ENCODE peak calls at places on chromosome 11, in four cellular contexts. Z is H9, D is IMR-90, L is mesendoderm. A is an unnamed sample.

GRCh38 chr11:13354335-13354734 is 76.7 kb downstream of the BMAL1 start:
- DNase-seq in Z (peak), D (peak), L (peak), A (no peak)

GRCh38 chr11:108751444-108751843 is 86.6 kb downstream of the DDX10 start:
- DNase-seq in Z (no peak), D (no peak), L (no peak), A (no peak)

GRCh38 chr11:995752-996420 is 40.6 kb downstream of the MUC6 start:
- DNase-seq in Z (no peak), D (no peak), L (no peak), A (no peak)

GRCh38 chr11:103789957-103790356 is 246.5 kb upstream of the DDI1 start:
- DNase-seq in Z (no peak), D (no peak), L (no peak), A (no peak)

GRCh38 chr11:69867076-69868002 is 48.1 kb upstream of the FGF3 start:
- DNase-seq in Z (peak), D (peak), L (no peak), A (no peak)

GRCh38 chr11:70699294-70700221 is 301.2 kb downstream of the CTTN start:
- DNase-seq in Z (peak), D (no peak), L (peak), A (no peak)

GRCh38 chr11:1889941-1890855 is 1.5 kb downstream of the PRR33 start:
- DNase-seq in Z (no peak), D (no peak), L (no peak), A (no peak)

GRCh38 chr11:67345949-67346819 is 7.2 kb downstream of the POLD4 start:
- DNase-seq in Z (no peak), D (peak), L (peak), A (no peak)

GRCh38 chr11:1559103-1559951 is 12.7 kb downstream of the DUSP8 start:
- DNase-seq in Z (peak), D (peak), L (peak), A (no peak)

GRCh38 chr11:59088164-59088563 is 2.1 kb downstream of the GLYATL1B start:
- DNase-seq in Z (no peak), D (no peak), L (no peak), A (no peak)

GRCh38 chr11:93487032-93487483 is 56.1 kb downstream of the SMCO4 start:
- DNase-seq in Z (no peak), D (no peak), L (no peak), A (no peak)

GRCh38 chr11:112652786-112653390 is 308.3 kb upstream of the NCAM1 start:
- DNase-seq in Z (no peak), D (peak), L (no peak), A (no peak)

GRCh38 chr11:34427171-34427805 is 11.4 kb upstream of the CAT start:
- DNase-seq in Z (no peak), D (peak), L (peak), A (no peak)

GRCh38 chr11:251550-251949 is 14.8 kb downstream of the PSMD13 start:
- DNase-seq in Z (no peak), D (no peak), L (no peak), A (no peak)

GRCh38 chr11:57358543-57358961 is 20.4 kb downstream of the P2RX3 start:
- DNase-seq in Z (no peak), D (peak), L (no peak), A (no peak)

GRCh38 chr11:620935-621814 is 3.6 kb downstream of the CDHR5 start:
- DNase-seq in Z (no peak), D (no peak), L (no peak), A (no peak)

GRCh38 chr11:69166186-69167115 is 10.7 kb downstream of the SMIM38 start:
- DNase-seq in Z (peak), D (peak), L (peak), A (peak)

GRCh38 chr11:44067266-44067665 is 1.2 kb downstream of the ACCS start:
- DNase-seq in Z (no peak), D (no peak), L (no peak), A (no peak)

GRCh38 chr11:28476053-28476452 is 367.9 kb downstream of the METTL15 start:
- DNase-seq in Z (no peak), D (no peak), L (no peak), A (no peak)

GRCh38 chr11:72519220-72519881 is 85.0 kb upstream of the CLPB start:
- DNase-seq in Z (no peak), D (peak), L (no peak), A (no peak)

GRCh38 chr11:13051257-13051656 is 42.1 kb downstream of the RASSF10 start:
- DNase-seq in Z (no peak), D (no peak), L (peak), A (no peak)

GRCh38 chr11:11524436-11525038 is 97.3 kb downstream of the GALNT18 start:
- DNase-seq in Z (no peak), D (peak), L (no peak), A (no peak)

GRCh38 chr11:76086713-76087635 is 119.3 kb downstream of the WNT11 start:
- DNase-seq in Z (no peak), D (peak), L (no peak), A (no peak)

GRCh38 chr11:134560066-134560465 is 148.0 kb upstream of the B3GAT1 start:
- DNase-seq in Z (no peak), D (no peak), L (no peak), A (no peak)

GRCh38 chr11:111303476-111303875 is 5.1 kb downstream of the POU2AF3 start:
- DNase-seq in Z (no peak), D (no peak), L (no peak), A (no peak)

GRCh38 chr11:35812850-35813249 is 131.0 kb upstream of the LDLRAD3 start:
- DNase-seq in Z (no peak), D (no peak), L (no peak), A (no peak)

GRCh38 chr11:29025001-29025400 is 916.8 kb downstream of the METTL15 start:
- DNase-seq in Z (no peak), D (peak), L (no peak), A (no peak)

GRCh38 chr11:11296434-11296833 is 56.6 kb downstream of the CSNK2A3 start:
- DNase-seq in Z (no peak), D (no peak), L (peak), A (no peak)

GRCh38 chr11:75925785-75926164 is 110.8 kb downstream of the UVRAG start:
- DNase-seq in Z (no peak), D (peak), L (no peak), A (no peak)

GRCh38 chr11:20102393-20102792 is 57.9 kb downstream of the DBX1 start:
- DNase-seq in Z (no peak), D (no peak), L (no peak), A (no peak)
- H4K5ac ChIP-seq in Z (no peak), D (no peak), L (no peak), A (no peak)

DNA sequence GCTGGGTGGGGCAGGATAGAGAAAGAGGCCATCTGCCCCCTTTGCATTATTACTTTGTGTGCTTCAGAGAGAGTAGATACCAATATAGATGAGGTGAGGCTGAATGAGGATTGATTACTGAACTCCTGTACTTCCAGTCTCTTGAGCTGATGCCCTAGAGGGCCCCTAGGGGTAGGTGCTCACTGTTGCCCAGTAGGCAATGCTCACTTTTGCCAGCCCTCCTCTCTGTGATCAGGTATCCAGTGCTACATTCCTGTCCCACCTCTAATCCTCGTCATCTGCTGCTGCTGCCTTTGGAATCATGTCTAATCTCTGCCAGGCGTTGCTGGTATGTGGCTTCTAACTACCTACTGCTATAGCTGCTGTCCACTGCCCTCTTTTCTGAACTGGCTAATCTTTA is 57.2 kb downstream of the CCDC83 start:
- DNase-seq in Z (no peak), D (no peak), L (no peak), A (no peak)
- H4K5ac ChIP-seq in Z (no peak), D (no peak), L (no peak), A (no peak)

GRCh38 chr11:128448487-128448886 is 138.9 kb downstream of the ETS1 start:
- DNase-seq in Z (peak), D (peak), L (peak), A (no peak)

GRCh38 chr11:128451651-128452470 is 135.5 kb downstream of the ETS1 start:
- DNase-seq in Z (peak), D (peak), L (no peak), A (no peak)

GRCh38 chr11:128450882-128451647 is 136.3 kb downstream of the ETS1 start:
- DNase-seq in Z (no peak), D (no peak), L (no peak), A (no peak)

GRCh38 chr11:128447233-128447632 is 140.1 kb downstream of the ETS1 start:
- DNase-seq in Z (no peak), D (no peak), L (no peak), A (no peak)

GRCh38 chr11:128448981-128449713 is 138.2 kb downstream of the ETS1 start:
- DNase-seq in Z (no peak), D (no peak), L (no peak), A (no peak)
- H4K5ac ChIP-seq in Z (no peak), D (no peak), L (no peak), A (no peak)

DNA sequence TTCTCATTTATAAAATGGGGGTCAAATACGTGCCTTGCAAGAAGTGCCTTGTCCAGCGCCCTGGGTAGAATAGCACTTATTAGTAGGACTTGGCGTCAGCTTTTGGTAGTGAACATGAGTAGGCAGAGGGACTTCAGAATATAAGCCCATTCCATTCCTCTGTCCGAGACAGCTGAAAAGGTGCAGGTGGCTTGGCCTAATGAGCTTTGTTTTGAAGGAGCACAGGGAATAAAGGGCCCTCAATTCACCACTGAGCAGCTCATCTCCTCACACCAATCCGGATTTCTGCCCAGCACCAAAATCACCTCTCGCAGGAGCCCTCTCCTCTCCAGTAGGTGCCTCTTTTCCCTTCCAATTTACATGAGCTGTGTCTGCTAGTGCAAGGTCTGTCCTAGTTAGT is 91.2 kb downstream of the DSCAML1 start:
- DNase-seq in Z (no peak), D (no peak), L (no peak), A (no peak)
- H4K5ac ChIP-seq in Z (no peak), D (no peak), L (no peak), A (no peak)

DNA sequence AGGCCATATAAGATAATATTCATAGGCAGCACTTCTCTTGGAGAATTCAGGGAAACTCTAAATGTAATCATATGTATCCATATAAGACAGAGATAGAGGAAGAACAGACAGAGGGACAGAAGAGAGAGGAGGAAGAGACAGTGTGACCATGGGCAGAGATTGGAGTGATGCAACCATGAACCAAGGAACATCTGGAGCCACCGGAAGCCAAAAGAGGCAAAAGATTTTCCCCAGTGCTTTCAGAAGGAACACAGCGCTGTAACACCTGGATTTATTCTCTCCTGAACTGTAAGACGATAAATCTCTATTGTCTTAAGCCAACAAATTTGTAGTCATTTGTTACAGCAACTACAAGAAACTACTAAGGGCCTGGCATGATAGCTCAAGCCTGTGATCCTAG is 57.7 kb downstream of the GAB2 start:
- DNase-seq in Z (no peak), D (no peak), L (no peak), A (no peak)
- H4K5ac ChIP-seq in Z (no peak), D (no peak), L (no peak), A (no peak)

DNA sequence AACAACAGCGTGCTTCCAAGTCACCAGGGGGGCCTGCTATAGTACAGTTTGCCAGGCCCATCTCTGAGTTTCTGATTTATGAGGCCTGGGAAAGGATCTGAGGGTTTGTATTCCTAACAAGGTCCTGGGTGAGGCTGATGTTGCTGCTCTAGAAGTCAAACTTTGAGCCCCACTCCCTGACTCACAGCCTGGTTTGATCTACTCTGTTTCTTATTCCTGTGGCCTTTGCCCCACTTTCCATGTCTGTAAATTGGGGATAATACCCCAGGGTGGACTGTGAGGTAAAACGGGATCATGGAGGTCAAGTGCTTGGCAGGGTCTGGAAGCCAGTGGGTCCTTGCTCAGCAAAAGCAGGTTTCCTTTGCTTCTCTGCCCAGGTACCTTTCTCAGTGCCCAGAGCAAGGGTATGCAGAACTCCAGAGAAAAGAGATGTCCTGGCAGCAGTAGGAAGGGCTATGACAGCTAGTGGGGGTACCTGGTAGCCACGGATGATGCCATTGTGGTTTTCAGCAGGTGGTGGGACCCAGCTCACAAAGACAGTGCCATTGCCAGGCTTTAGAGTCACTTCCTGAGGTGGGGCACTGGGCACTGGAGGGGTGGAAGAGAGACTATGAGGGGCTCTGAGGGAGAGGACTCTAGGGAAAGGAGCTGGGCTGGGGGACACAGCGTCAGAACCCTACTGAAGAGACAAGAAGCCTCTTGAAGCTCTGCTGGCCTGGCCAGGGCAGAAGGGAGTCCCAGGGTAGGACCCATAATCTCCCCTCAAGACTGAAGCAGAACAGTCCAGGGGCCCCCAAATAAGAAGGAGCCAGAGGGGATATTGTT is 2.8 kb downstream of the ROBO4 start:
- DNase-seq in Z (no peak), D (no peak), L (no peak), A (no peak)
- H4K5ac ChIP-seq in Z (no peak), D (no peak), L (no peak), A (no peak)